ENCODE peak calls at places on chromosomes 3 and 15, in seven cellular contexts. C is adrenal gland, O is K562, L is cardiac muscle cell, K is fibroblast of mammary gland, R is uterus, I is heart left ventricle. A is an unnamed sample.

GRCh38 chr15:41852736-41853135 is 14.1 kb downstream of the PLA2G4B start:
- DNase-seq in C (no peak), R (no peak), K (no peak), O (no peak), I (no peak), L (no peak), A (no peak)

GRCh38 chr3:87691109-87691508 is 367.7 kb downstream of the CGGBP1 start:
- DNase-seq in C (no peak), L (no peak), K (no peak), R (no peak), I (no peak), O (no peak), A (no peak)

GRCh38 chr15:62068071-62068786 is 1.5 kb downstream of the C2CD4A start:
- DNase-seq in O (peak), K (peak), I (peak), R (no peak), L (peak), C (peak), A (peak)

GRCh38 chr3:187947927-187948682 is 202.8 kb upstream of the BCL6 start:
- DNase-seq in L (no peak), R (no peak), I (peak), C (no peak), K (no peak), O (no peak), A (no peak)

GRCh38 chr3:181105636-181106035 is 116.1 kb upstream of the DNAJC19 start:
- DNase-seq in C (no peak), R (no peak), L (no peak), O (no peak), K (no peak), I (no peak), A (no peak)

GRCh38 chr3:40452057-40452456 is 5.1 kb upstream of the RPL14 start:
- DNase-seq in L (no peak), I (no peak), K (no peak), R (no peak), C (no peak), O (no peak), A (no peak)

GRCh38 chr3:46416134-46417119 is 9.4 kb downstream of the CCRL2 start:
- DNase-seq in R (no peak), I (no peak), O (peak), K (no peak), L (no peak), C (no peak), A (no peak)

GRCh38 chr15:29997499-29997898 is 85.3 kb upstream of the GOLGA8J start:
- DNase-seq in I (no peak), R (no peak), K (no peak), O (no peak), C (no peak), L (no peak), A (no peak)

GRCh38 chr15:56243774-56244236 is at the start of gene RFX7:
- DNase-seq in I (peak), K (peak), R (peak), L (peak), O (peak), C (peak), A (peak)

GRCh38 chr15:90097475-90097874 is 4.8 kb downstream of the IDH2 start:
- DNase-seq in O (no peak), L (no peak), C (no peak), K (no peak), I (no peak), R (no peak), A (peak)

GRCh38 chr15:62142736-62143135 is 22.3 kb downstream of the C2CD4B start:
- DNase-seq in L (no peak), R (no peak), K (no peak), I (no peak), C (no peak), O (no peak), A (no peak)

GRCh38 chr3:65439641-65440040 is 599.1 kb downstream of the MAGI1 start:
- DNase-seq in L (peak), K (peak), I (peak), O (peak), R (peak), C (peak), A (peak)

GRCh38 chr3:188286087-188286513 is 132.1 kb downstream of the LPP start:
- DNase-seq in O (no peak), L (no peak), R (peak), I (peak), K (peak), C (peak), A (peak)

GRCh38 chr3:186519021-186519658 is 25.0 kb downstream of the CRYGS start:
- DNase-seq in K (no peak), C (no peak), L (no peak), O (no peak), I (no peak), R (no peak), A (no peak)

GRCh38 chr3:55562672-55563071 is 75.6 kb upstream of the WNT5A start:
- DNase-seq in O (no peak), I (no peak), L (no peak), C (no peak), K (no peak), R (no peak), A (no peak)

GRCh38 chr3:53841296-53841695 is 4.9 kb downstream of the CHDH start:
- DNase-seq in I (no peak), C (no peak), K (no peak), O (no peak), L (no peak), R (no peak), A (no peak)

GRCh38 chr3:146903927-146904326 is 298.8 kb upstream of the PLSCR5 start:
- DNase-seq in R (no peak), L (no peak), I (peak), C (no peak), K (no peak), O (no peak), A (no peak)

DNA sequence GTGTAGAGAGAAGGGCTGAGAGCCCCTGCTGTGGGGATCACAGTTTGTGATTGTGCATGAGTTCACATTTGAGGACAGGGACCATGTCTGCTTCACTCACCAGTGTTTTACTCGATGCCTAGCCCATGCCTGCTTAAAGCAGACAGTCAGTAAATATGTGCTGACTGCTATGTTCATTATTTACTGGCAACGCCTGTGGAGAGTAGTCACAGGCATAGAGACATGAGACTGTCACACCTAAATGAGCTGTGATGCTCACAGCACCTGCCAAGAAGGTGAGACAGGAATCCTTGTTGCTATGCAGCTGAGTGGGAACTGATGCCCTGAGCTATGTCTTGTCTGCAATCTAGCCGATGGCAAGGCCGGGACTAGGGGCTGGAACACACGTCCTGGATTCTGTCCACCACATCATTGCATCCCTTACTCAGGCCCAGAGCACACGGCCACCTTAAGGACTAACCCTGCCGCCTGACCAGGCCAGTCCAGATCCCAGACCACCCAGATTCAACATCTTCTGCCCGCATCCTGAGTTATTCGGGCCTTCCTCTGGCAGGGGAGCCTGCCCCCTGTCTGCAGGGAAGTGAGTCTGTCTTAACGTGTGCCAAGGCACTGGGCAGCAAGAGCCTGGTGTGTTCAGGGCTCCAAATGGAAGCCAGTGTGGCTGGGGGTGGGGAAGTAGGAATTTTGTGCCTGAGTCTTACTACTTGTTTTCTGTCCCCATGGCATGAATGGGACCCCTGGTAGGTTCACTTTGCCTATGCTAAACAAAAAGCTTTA is 44.8 kb downstream of the FGD5 start:
- DNase-seq in R (no peak), I (no peak), L (no peak), K (no peak), O (no peak), C (no peak), A (no peak)
- TF ChIP-seq CTCF in R (no peak), I (no peak), L (peak), K (peak), O (peak), C (no peak), A (peak)

DNA sequence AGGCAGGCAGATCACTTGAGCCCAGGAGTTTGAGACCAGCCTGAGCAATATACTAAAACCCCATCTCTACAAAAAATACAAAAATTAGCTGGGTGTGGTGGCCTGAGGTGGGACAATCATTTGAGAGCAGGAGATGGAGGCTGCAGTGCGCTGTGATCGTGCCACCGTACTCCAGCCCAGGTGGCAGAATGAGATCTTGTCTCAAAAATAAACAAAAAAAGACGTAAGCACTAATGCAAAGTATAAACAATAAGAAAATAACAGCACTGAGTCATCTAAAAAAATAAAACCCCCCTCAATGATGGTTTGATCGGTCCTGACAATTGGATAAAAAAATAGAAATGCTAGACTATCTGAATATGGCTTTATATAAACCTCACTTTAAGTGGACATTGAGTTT is 3.6 kb downstream of the PPP1R2 start:
- DNase-seq in I (no peak), C (no peak), R (no peak), K (no peak), O (no peak), L (no peak), A (no peak)
- H3K4me3 ChIP-seq in I (no peak), C (no peak), R (no peak), K (no peak), O (no peak), L (no peak), A (no peak)

DNA sequence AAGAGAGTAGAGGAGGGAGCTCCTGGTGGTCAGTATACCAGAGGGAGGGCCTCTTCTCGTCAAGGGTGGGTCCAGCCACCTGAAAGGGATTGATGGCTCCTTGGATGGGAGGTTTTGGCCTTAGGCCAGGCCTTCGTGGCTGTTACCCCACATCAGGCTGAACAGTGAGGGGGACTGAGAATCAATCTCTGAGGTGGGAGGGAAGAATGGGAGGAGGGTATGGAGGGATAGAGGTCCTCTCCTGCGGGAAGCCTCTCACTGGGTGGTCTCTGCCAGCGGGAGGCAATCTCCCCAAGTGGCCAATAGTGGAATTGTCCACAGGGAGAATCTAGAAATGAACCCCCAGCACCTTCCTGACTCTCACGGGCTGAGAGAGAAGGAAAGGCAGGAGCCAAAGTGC is 53.5 kb downstream of the BSN start:
- DNase-seq in C (no peak), I (no peak), L (no peak), O (no peak), R (no peak), K (no peak), A (no peak)
- TF ChIP-seq CTCF in C (no peak), I (no peak), L (peak), O (peak), R (no peak), K (peak), A (peak)

GRCh38 chr15:37045241-37045640 is 55.1 kb downstream of the MEIS2 start:
- DNase-seq in K (no peak), L (no peak), O (no peak), I (no peak), R (no peak), C (no peak), A (no peak)
- H3K4me3 ChIP-seq in K (no peak), L (no peak), O (no peak), I (no peak), R (no peak), C (no peak), A (no peak)

GRCh38 chr3:73447118-73447517 is 177.6 kb downstream of the PDZRN3 start:
- DNase-seq in O (no peak), I (no peak), L (no peak), C (no peak), K (no peak), R (no peak), A (no peak)
- TF ChIP-seq CTCF in O (no peak), I (no peak), L (no peak), C (no peak), K (no peak), R (no peak), A (no peak)

DNA sequence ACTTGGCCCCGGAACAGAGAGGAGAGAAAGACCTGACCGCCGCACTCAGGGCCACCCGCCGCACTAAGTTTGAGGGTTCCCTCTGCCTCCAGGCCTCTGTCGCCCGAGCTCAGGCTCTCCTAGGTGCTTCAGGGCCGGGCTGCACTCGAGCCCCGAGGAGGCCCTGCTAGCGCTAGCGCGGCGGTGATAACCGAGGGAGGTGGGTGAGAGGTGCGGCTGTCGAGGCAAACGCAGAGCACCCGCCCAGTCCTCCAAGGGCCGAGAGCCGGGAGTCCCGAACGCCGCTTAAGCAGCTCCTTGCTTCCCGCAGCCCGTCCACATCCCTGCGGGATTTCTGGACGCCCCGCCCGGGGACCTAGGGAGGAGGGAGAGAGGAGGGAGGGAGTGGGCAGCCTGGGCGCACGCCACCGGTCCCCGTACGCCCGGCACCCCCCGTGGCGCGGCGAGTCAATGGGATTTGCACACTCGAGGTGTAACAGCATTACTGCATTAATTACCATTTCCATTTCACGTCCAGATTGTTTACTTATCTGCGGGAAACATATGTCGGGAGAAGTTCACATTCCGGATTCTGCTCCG is 6.8 kb downstream of the SOX14 start:
- DNase-seq in R (no peak), I (no peak), L (no peak), C (no peak), O (no peak), K (no peak), A (no peak)
- H3K4me3 ChIP-seq in R (no peak), I (peak), L (peak), C (no peak), O (no peak), K (no peak), A (no peak)

GRCh38 chr15:68304611-68305337 is 27.2 kb downstream of the FEM1B start:
- DNase-seq in O (no peak), R (peak), K (no peak), I (no peak), C (peak), L (peak), A (no peak)
- TF ChIP-seq CTCF in O (peak), R (no peak), K (no peak), I (no peak), C (no peak), L (no peak), A (no peak)

GRCh38 chr3:32843504-32844321 is 25.9 kb downstream of the TRIM71 start:
- DNase-seq in R (no peak), O (no peak), K (no peak), C (no peak), L (no peak), I (no peak), A (no peak)
- H3K4me3 ChIP-seq in R (no peak), O (no peak), K (no peak), C (no peak), L (no peak), I (no peak), A (no peak)

DNA sequence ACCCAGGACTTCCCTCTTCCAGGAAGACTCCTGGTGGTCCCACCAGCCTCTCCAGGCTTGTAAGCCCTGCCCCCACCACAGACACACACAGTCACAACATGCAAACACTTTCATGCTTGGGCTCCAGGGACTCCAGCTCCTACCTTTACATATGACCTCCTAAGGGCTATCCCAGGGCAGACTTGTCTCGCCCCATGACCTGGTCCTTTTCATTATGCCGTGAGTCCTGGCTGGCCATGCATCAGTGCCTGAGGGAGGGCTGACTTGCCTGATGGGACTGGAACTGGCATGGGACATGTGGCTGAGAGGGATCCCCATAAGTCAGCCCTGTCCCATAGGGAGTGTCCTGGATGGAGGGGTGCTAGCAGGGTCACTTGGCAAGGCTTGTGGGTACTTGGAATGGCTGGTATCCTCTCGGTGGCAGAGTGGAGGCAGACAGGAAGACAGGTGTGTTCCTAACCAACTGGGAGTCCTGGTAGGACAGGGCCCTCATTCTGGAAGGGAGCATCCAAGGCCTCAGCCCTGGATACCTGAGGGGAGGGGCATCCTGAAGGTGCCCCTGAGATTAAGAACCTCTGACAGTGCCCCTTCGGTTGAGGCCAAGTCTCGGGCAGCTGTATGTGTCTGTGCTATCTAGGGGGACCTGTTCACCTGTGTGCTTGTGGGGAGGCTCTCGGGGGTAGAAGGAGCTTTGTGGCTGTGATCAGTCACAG is 540 bp upstream of the HHATL start:
- DNase-seq in R (no peak), C (no peak), K (no peak), L (no peak), I (no peak), O (no peak), A (no peak)
- TF ChIP-seq CTCF in R (no peak), C (no peak), K (no peak), L (no peak), I (no peak), O (no peak), A (no peak)